ENCODE peak calls at places on chromosomes 4 and X, in nine cellular contexts. Q, E, G, H, R, L, J, U and A are unnamed samples.
A peak's percentile ranks its signal among the peaks of the same experiment; 100 is the strongest.

GRCh38 chrX:46673596-46673995 is 85.3 kb downstream of the SLC9A7 start:
- DNase-seq in Q (no peak), E (no peak), G (no peak), H (no peak), R (no peak), L (no peak), J (no peak), U (no peak), A (no peak)

GRCh38 chrX:152915541-152916241 is 17.8 kb downstream of the ZNF185 start:
- DNase-seq in Q (no peak), E (peak; percentile 42), G (no peak), H (peak; percentile 78), R (peak; percentile 25), L (no peak), J (peak; percentile 76), U (no peak), A (peak; percentile 81)

GRCh38 chrX:41561045-41561444 is 113.9 kb downstream of the NYX start:
- DNase-seq in Q (peak; percentile 52), E (peak; percentile 89), G (peak; percentile 28), H (peak; percentile 57), R (no peak), L (no peak), J (peak; percentile 87), U (peak; percentile 31), A (peak; percentile 41)

GRCh38 chr4:4673070-4673469 is 131.2 kb upstream of the STX18 start:
- DNase-seq in Q (no peak), E (peak; percentile 56), G (no peak), H (peak; percentile 69), R (peak; percentile 43), L (no peak), J (no peak), U (no peak), A (no peak)

GRCh38 chrX:154549766-154550165 is 2.3 kb downstream of the IKBKG start:
- DNase-seq in Q (no peak), E (peak; percentile 53), G (no peak), H (peak; percentile 8), R (no peak), L (no peak), J (no peak), U (no peak), A (no peak)

GRCh38 chr4:91113130-91113706 is 986.0 kb downstream of the CCSER1 start:
- DNase-seq in Q (no peak), E (peak; percentile 52), G (peak; percentile 10), H (peak; percentile 50), R (no peak), L (no peak), J (peak; percentile 32), U (no peak), A (peak; percentile 40)

GRCh38 chr4:40228497-40229365 is 31.9 kb downstream of the RHOH start:
- DNase-seq in Q (no peak), E (no peak), G (peak; percentile 67), H (peak; percentile 21), R (no peak), L (no peak), J (no peak), U (no peak), A (peak; percentile 49)

GRCh38 chr4:78567502-78568075 is 16.0 kb downstream of the ANXA3 start:
- DNase-seq in Q (no peak), E (no peak), G (no peak), H (no peak), R (no peak), L (no peak), J (no peak), U (no peak), A (no peak)

GRCh38 chr4:113094802-113095201 is 45.3 kb downstream of the ANK2 start:
- DNase-seq in Q (no peak), E (peak; percentile 29), G (no peak), H (peak; percentile 30), R (no peak), L (no peak), J (peak; percentile 40), U (no peak), A (peak; percentile 17)
- TF ChIP-seq CTCF in Q (peak; percentile 62), E (peak; percentile 71), G (peak; percentile 69), H (peak; percentile 83), R (peak; percentile 77), L (peak; percentile 28), J (peak; percentile 76), U (peak; percentile 51), A (peak; percentile 63)

GRCh38 chr4:44931720-44932119 is 205.4 kb upstream of the GNPDA2 start:
- DNase-seq in Q (no peak), E (no peak), G (no peak), H (no peak), R (no peak), L (no peak), J (no peak), U (no peak), A (no peak)

GRCh38 chr4:44928062-44928380 is 201.7 kb upstream of the GNPDA2 start:
- DNase-seq in Q (no peak), E (no peak), G (no peak), H (no peak), R (no peak), L (no peak), J (no peak), U (no peak), A (no peak)

GRCh38 chr4:44928785-44929184 is 202.4 kb upstream of the GNPDA2 start:
- DNase-seq in Q (no peak), E (no peak), G (no peak), H (no peak), R (no peak), L (no peak), J (no peak), U (no peak), A (no peak)

GRCh38 chr4:44927361-44928061 is 201.2 kb upstream of the GNPDA2 start:
- DNase-seq in Q (no peak), E (peak; percentile 36), G (no peak), H (peak; percentile 57), R (no peak), L (no peak), J (peak; percentile 31), U (no peak), A (no peak)
- TF ChIP-seq CTCF in Q (no peak), E (peak; percentile 34), G (peak; percentile 48), H (peak; percentile 66), R (peak; percentile 68), L (peak; percentile 16), J (peak; percentile 43), U (peak; percentile 47), A (peak; percentile 39)

GRCh38 chr4:7151668-7152227 is 40.6 kb upstream of the SORCS2 start:
- DNase-seq in Q (no peak), E (no peak), G (no peak), H (peak; percentile 52), R (peak; percentile 14), L (no peak), J (no peak), U (no peak), A (no peak)
- TF ChIP-seq CTCF in Q (peak; percentile 28), E (no peak), G (peak; percentile 36), H (peak; percentile 60), R (no peak), L (no peak), J (no peak), U (no peak), A (no peak)

GRCh38 chr4:173420324-173420752 is 21.4 kb upstream of the SCRG1 start:
- DNase-seq in Q (no peak), E (peak; percentile 61), G (no peak), H (peak; percentile 42), R (no peak), L (no peak), J (peak; percentile 56), U (no peak), A (peak; percentile 29)
- TF ChIP-seq CTCF in Q (peak; percentile 16), E (peak; percentile 41), G (peak; percentile 40), H (peak; percentile 64), R (peak; percentile 62), L (peak; percentile 57), J (peak; percentile 37), U (peak; percentile 49), A (peak; percentile 14)

GRCh38 chr4:13928214-13928613 is 300.7 kb upstream of the BOD1L1 start:
- DNase-seq in Q (no peak), E (no peak), G (no peak), H (no peak), R (no peak), L (no peak), J (no peak), U (no peak), A (no peak)
- TF ChIP-seq CTCF in Q (no peak), E (no peak), G (no peak), H (no peak), R (no peak), L (no peak), J (peak; percentile 3), U (no peak), A (no peak)

DNA sequence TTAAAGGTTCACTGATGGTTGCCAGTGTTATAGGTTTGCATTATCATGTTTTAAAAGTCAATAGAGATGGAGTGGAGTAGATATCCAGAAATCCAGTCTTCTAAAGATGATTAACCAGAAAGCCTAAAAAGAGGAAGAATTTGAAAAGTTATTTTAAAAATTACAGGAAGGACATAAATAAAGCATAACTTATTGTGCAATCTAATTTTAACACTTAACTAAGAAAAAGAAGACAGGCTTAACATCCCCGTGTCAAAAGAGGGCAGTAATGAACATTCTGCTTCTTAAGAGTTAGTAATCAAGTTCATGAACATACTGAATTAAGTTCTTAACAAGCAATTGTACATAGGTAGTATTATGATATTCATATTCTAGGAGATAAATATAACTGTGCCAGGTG is 39.3 kb downstream of the ELF2 start:
- DNase-seq in Q (no peak), E (no peak), G (no peak), H (no peak), R (no peak), L (no peak), J (no peak), U (no peak), A (no peak)
- TF ChIP-seq CTCF in Q (no peak), E (no peak), G (no peak), H (no peak), R (no peak), L (no peak), J (no peak), U (no peak), A (no peak)

DNA sequence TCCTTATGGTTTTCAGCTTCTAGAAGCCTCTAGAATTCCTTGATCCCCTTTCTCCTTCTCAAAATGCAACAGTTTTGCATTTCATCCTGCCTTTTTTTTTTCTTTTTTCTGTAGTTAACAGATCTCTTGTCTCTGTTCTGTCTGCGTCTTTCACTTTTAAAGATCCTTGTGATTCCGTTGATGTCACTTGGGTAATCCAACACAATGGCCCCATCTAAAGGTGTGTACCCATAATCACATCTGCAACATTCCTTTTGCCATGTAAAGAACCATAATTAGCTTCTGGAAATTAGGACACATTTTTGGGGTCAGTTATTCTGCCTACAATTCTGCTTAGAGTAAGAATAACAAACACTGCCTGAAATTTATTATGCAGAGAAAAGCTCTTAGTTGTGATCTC is 1180.9 kb upstream of the ADGRL3 start:
- DNase-seq in Q (no peak), E (no peak), G (no peak), H (no peak), R (no peak), L (no peak), J (no peak), U (no peak), A (no peak)
- TF ChIP-seq CTCF in Q (no peak), E (no peak), G (no peak), H (no peak), R (no peak), L (no peak), J (no peak), U (no peak), A (no peak)